ENCODE peak calls at places on chromosome 7, in five cellular contexts. V, I, G, N and X are unnamed samples.

GRCh38 chr7:91929463-91929862 is 11.2 kb upstream of the AKAP9 start:
- DNase-seq in V (no peak), I (no peak), G (no peak), N (no peak), X (no peak)

GRCh38 chr7:71976670-71977069 is 435.5 kb downstream of the CALN1 start:
- DNase-seq in V (no peak), I (no peak), G (no peak), N (no peak), X (no peak)

GRCh38 chr7:155840262-155840885 is 28.1 kb upstream of the SHH start:
- DNase-seq in V (no peak), I (no peak), G (no peak), N (no peak), X (no peak)

GRCh38 chr7:103778929-103779328 is 210.5 kb downstream of the RELN start:
- DNase-seq in V (peak), I (no peak), G (no peak), N (no peak), X (no peak)

GRCh38 chr7:111329367-111330234 is 232.7 kb downstream of the IMMP2L start:
- DNase-seq in V (no peak), I (peak), G (no peak), N (peak), X (no peak)

GRCh38 chr7:150449206-150449956 is 1.0 kb upstream of the GIMAP8 start:
- DNase-seq in V (no peak), I (no peak), G (no peak), N (no peak), X (no peak)

GRCh38 chr7:5532520-5533335 is 109.1 kb upstream of the TNRC18 start:
- DNase-seq in V (no peak), I (no peak), G (peak), N (no peak), X (no peak)

GRCh38 chr7:152588350-152588749 is 87.6 kb downstream of the XRCC2 start:
- DNase-seq in V (no peak), I (peak), G (no peak), N (peak), X (no peak)

GRCh38 chr7:139340808-139341057 is 404 bp upstream of the FMC1 start:
- DNase-seq in V (no peak), I (no peak), G (no peak), N (no peak), X (no peak)

GRCh38 chr7:141975806-141976523 is 2.4 kb upstream of the TAS2R38 start:
- DNase-seq in V (peak), I (peak), G (peak), N (peak), X (peak)

GRCh38 chr7:1654738-1655490 is 15.2 kb upstream of the ELFN1 start:
- DNase-seq in V (no peak), I (no peak), G (no peak), N (no peak), X (no peak)

GRCh38 chr7:4286281-4286680 is 395.8 kb upstream of the FOXK1 start:
- DNase-seq in V (no peak), I (no peak), G (no peak), N (no peak), X (no peak)

GRCh38 chr7:21603477-21603876 is 60.6 kb downstream of the DNAH11 start:
- DNase-seq in V (no peak), I (no peak), G (no peak), N (no peak), X (no peak)

GRCh38 chr7:76372984-76373833 is 14.4 kb upstream of the YWHAG start:
- DNase-seq in V (no peak), I (peak), G (no peak), N (peak), X (no peak)

GRCh38 chr7:36686499-36686898 is 37.8 kb downstream of the AOAH start:
- DNase-seq in V (no peak), I (peak), G (no peak), N (peak), X (no peak)

GRCh38 chr7:105643384-105643783 is 62.1 kb upstream of the EFCAB10 start:
- DNase-seq in V (peak), I (no peak), G (no peak), N (peak), X (no peak)

GRCh38 chr7:139481364-139481763 is 2.1 kb downstream of the KLRG2 start:
- DNase-seq in V (no peak), I (no peak), G (no peak), N (no peak), X (no peak)